ENCODE peak calls at places on chromosomes 4 and X, in eight cellular contexts. One of them, this sample, is unnamed.

GRCh38 chr4:173317003-173317402 is 17.2 kb downstream of the HMGB2 start:
- DNase-seq in activated T-cell treated with anti-CD3 and anti-CD28 coated beads for 1 hour: no peak
- DNase-seq in iris pigment epithelial cell: no peak
- DNase-seq in kidney epithelial cell: no peak
- DNase-seq in ELR: peak; percentile 32
- DNase-seq in B cell: no peak
- DNase-seq in psoas muscle: no peak
- DNase-seq in left lobe of liver: no peak
- DNase-seq in this sample: no peak

GRCh38 chr4:6474053-6474568 is 1.7 kb upstream of the PPP2R2C start:
- DNase-seq in iris pigment epithelial cell: peak; percentile 21
- DNase-seq in B cell: peak; percentile 19
- DNase-seq in activated T-cell treated with anti-CD3 and anti-CD28 coated beads for 1 hour: no peak
- DNase-seq in kidney epithelial cell: no peak
- DNase-seq in left lobe of liver: peak; percentile 26
- DNase-seq in psoas muscle: no peak
- DNase-seq in ELR: peak; percentile 24
- DNase-seq in this sample: no peak

GRCh38 chr4:155745984-155746383 is 12.8 kb upstream of the GUCY1B1 start:
- DNase-seq in kidney epithelial cell: peak; percentile 76
- DNase-seq in B cell: no peak
- DNase-seq in psoas muscle: no peak
- DNase-seq in iris pigment epithelial cell: peak; percentile 87
- DNase-seq in activated T-cell treated with anti-CD3 and anti-CD28 coated beads for 1 hour: no peak
- DNase-seq in left lobe of liver: no peak
- DNase-seq in ELR: peak; percentile 7
- DNase-seq in this sample: peak; percentile 30

GRCh38 chr4:173529505-173530325 is at the start of gene HAND2:
- DNase-seq in kidney epithelial cell: no peak
- DNase-seq in ELR: peak; percentile 72
- DNase-seq in psoas muscle: peak; percentile 48
- DNase-seq in B cell: no peak
- DNase-seq in iris pigment epithelial cell: peak; percentile 60
- DNase-seq in activated T-cell treated with anti-CD3 and anti-CD28 coated beads for 1 hour: no peak
- DNase-seq in left lobe of liver: no peak
- DNase-seq in this sample: no peak

GRCh38 chr4:116501954-116502353 is 583.4 kb downstream of the TRAM1L1 start:
- DNase-seq in left lobe of liver: no peak
- DNase-seq in iris pigment epithelial cell: no peak
- DNase-seq in kidney epithelial cell: no peak
- DNase-seq in psoas muscle: no peak
- DNase-seq in B cell: no peak
- DNase-seq in ELR: peak; percentile 34
- DNase-seq in activated T-cell treated with anti-CD3 and anti-CD28 coated beads for 1 hour: no peak
- DNase-seq in this sample: no peak

GRCh38 chr4:112029642-112030235 is 115.5 kb upstream of the FAM241A start:
- DNase-seq in left lobe of liver: no peak
- DNase-seq in B cell: no peak
- DNase-seq in iris pigment epithelial cell: no peak
- DNase-seq in activated T-cell treated with anti-CD3 and anti-CD28 coated beads for 1 hour: no peak
- DNase-seq in psoas muscle: no peak
- DNase-seq in kidney epithelial cell: no peak
- DNase-seq in ELR: peak; percentile 50
- DNase-seq in this sample: no peak

GRCh38 chr4:178556796-178557195 is 1114.6 kb upstream of the AGA start:
- DNase-seq in activated T-cell treated with anti-CD3 and anti-CD28 coated beads for 1 hour: no peak
- DNase-seq in left lobe of liver: no peak
- DNase-seq in ELR: peak; percentile 32
- DNase-seq in kidney epithelial cell: no peak
- DNase-seq in psoas muscle: no peak
- DNase-seq in B cell: no peak
- DNase-seq in iris pigment epithelial cell: no peak
- DNase-seq in this sample: no peak

GRCh38 chr4:4899202-4899925 is 39.9 kb downstream of the MSX1 start:
- DNase-seq in psoas muscle: no peak
- DNase-seq in iris pigment epithelial cell: no peak
- DNase-seq in B cell: no peak
- DNase-seq in ELR: no peak
- DNase-seq in activated T-cell treated with anti-CD3 and anti-CD28 coated beads for 1 hour: no peak
- DNase-seq in left lobe of liver: no peak
- DNase-seq in kidney epithelial cell: no peak
- DNase-seq in this sample: no peak

GRCh38 chr4:7854697-7855370 is 84.8 kb downstream of the AFAP1 start:
- DNase-seq in left lobe of liver: no peak
- DNase-seq in activated T-cell treated with anti-CD3 and anti-CD28 coated beads for 1 hour: peak; percentile 44
- DNase-seq in kidney epithelial cell: no peak
- DNase-seq in iris pigment epithelial cell: peak; percentile 69
- DNase-seq in psoas muscle: no peak
- DNase-seq in ELR: no peak
- DNase-seq in B cell: no peak
- DNase-seq in this sample: peak; percentile 27

GRCh38 chr4:70603856-70604255 is 11.8 kb downstream of the AMBN start:
- DNase-seq in left lobe of liver: no peak
- DNase-seq in iris pigment epithelial cell: peak; percentile 77
- DNase-seq in kidney epithelial cell: no peak
- DNase-seq in B cell: no peak
- DNase-seq in psoas muscle: no peak
- DNase-seq in activated T-cell treated with anti-CD3 and anti-CD28 coated beads for 1 hour: no peak
- DNase-seq in ELR: peak; percentile 31
- DNase-seq in this sample: peak; percentile 14

GRCh38 chr4:156378053-156378665 is 424.5 kb upstream of the CTSO start:
- DNase-seq in ELR: peak; percentile 62
- DNase-seq in left lobe of liver: no peak
- DNase-seq in activated T-cell treated with anti-CD3 and anti-CD28 coated beads for 1 hour: no peak
- DNase-seq in psoas muscle: no peak
- DNase-seq in iris pigment epithelial cell: peak; percentile 62
- DNase-seq in kidney epithelial cell: no peak
- DNase-seq in B cell: no peak
- DNase-seq in this sample: peak; percentile 31

GRCh38 chrX:30373479-30373878 is 64.3 kb upstream of the NR0B1 start:
- DNase-seq in B cell: no peak
- DNase-seq in iris pigment epithelial cell: no peak
- DNase-seq in ELR: no peak
- DNase-seq in activated T-cell treated with anti-CD3 and anti-CD28 coated beads for 1 hour: no peak
- DNase-seq in left lobe of liver: no peak
- DNase-seq in psoas muscle: no peak
- DNase-seq in kidney epithelial cell: peak; percentile 5
- DNase-seq in this sample: no peak

GRCh38 chr4:7747062-7747385 is 192.6 kb downstream of the AFAP1 start:
- DNase-seq in ELR: no peak
- DNase-seq in activated T-cell treated with anti-CD3 and anti-CD28 coated beads for 1 hour: no peak
- DNase-seq in left lobe of liver: no peak
- DNase-seq in B cell: no peak
- DNase-seq in kidney epithelial cell: no peak
- DNase-seq in psoas muscle: no peak
- DNase-seq in iris pigment epithelial cell: no peak
- DNase-seq in this sample: no peak

GRCh38 chr4:162406637-162407370 is 243.0 kb upstream of the FSTL5 start:
- DNase-seq in kidney epithelial cell: no peak
- DNase-seq in left lobe of liver: no peak
- DNase-seq in ELR: no peak
- DNase-seq in iris pigment epithelial cell: no peak
- DNase-seq in activated T-cell treated with anti-CD3 and anti-CD28 coated beads for 1 hour: no peak
- DNase-seq in psoas muscle: no peak
- DNase-seq in B cell: no peak
- DNase-seq in this sample: no peak

GRCh38 chrX:13092455-13092941 is 48.1 kb upstream of the FAM9C start:
- DNase-seq in activated T-cell treated with anti-CD3 and anti-CD28 coated beads for 1 hour: peak; percentile 49
- DNase-seq in kidney epithelial cell: no peak
- DNase-seq in ELR: no peak
- DNase-seq in left lobe of liver: no peak
- DNase-seq in psoas muscle: peak; percentile 53
- DNase-seq in B cell: peak; percentile 78
- DNase-seq in iris pigment epithelial cell: no peak
- DNase-seq in this sample: no peak

GRCh38 chr4:54773022-54773421 is 115.3 kb downstream of the KIT start:
- DNase-seq in B cell: no peak
- DNase-seq in iris pigment epithelial cell: no peak
- DNase-seq in activated T-cell treated with anti-CD3 and anti-CD28 coated beads for 1 hour: no peak
- DNase-seq in left lobe of liver: no peak
- DNase-seq in kidney epithelial cell: no peak
- DNase-seq in ELR: no peak
- DNase-seq in psoas muscle: no peak
- DNase-seq in this sample: no peak

GRCh38 chr4:38495481-38495880 is 168.5 kb upstream of the KLF3 start:
- DNase-seq in B cell: no peak
- DNase-seq in left lobe of liver: no peak
- DNase-seq in iris pigment epithelial cell: no peak
- DNase-seq in kidney epithelial cell: no peak
- DNase-seq in activated T-cell treated with anti-CD3 and anti-CD28 coated beads for 1 hour: no peak
- DNase-seq in ELR: no peak
- DNase-seq in psoas muscle: no peak
- DNase-seq in this sample: no peak

GRCh38 chr4:171813195-171813955 is at the start of gene GALNTL6:
- DNase-seq in activated T-cell treated with anti-CD3 and anti-CD28 coated beads for 1 hour: no peak
- DNase-seq in iris pigment epithelial cell: peak; percentile 21
- DNase-seq in ELR: no peak
- DNase-seq in left lobe of liver: no peak
- DNase-seq in kidney epithelial cell: no peak
- DNase-seq in B cell: no peak
- DNase-seq in psoas muscle: peak; percentile 44
- DNase-seq in this sample: no peak

GRCh38 chr4:110184124-110184790 is 14.2 kb downstream of the ELOVL6 start:
- DNase-seq in activated T-cell treated with anti-CD3 and anti-CD28 coated beads for 1 hour: no peak
- DNase-seq in psoas muscle: no peak
- DNase-seq in left lobe of liver: no peak
- DNase-seq in B cell: no peak
- DNase-seq in kidney epithelial cell: no peak
- DNase-seq in iris pigment epithelial cell: peak; percentile 34
- DNase-seq in ELR: peak; percentile 45
- DNase-seq in this sample: no peak

GRCh38 chrX:40109288-40110008 is 11.7 kb upstream of the BCOR start:
- DNase-seq in B cell: no peak
- DNase-seq in ELR: peak; percentile 71
- DNase-seq in psoas muscle: peak; percentile 70
- DNase-seq in kidney epithelial cell: no peak
- DNase-seq in left lobe of liver: peak; percentile 73
- DNase-seq in activated T-cell treated with anti-CD3 and anti-CD28 coated beads for 1 hour: no peak
- DNase-seq in iris pigment epithelial cell: peak; percentile 56
- DNase-seq in this sample: no peak